ENCODE peak calls at places on chromosomes 2 and 18, in five cellular contexts. A, E, W, C and I are unnamed samples.

GRCh38 chr18:33660696-33661310 is 82.8 kb downstream of the ASXL3 start:
- DNase-seq in A (no peak), E (no peak), W (no peak), C (no peak), I (no peak)

GRCh38 chr2:237473474-237474453 is 13.3 kb upstream of the MLPH start:
- DNase-seq in A (no peak), E (no peak), W (no peak), C (no peak), I (no peak)

GRCh38 chr2:235669983-235670962 is 176.4 kb downstream of the AGAP1 start:
- DNase-seq in A (no peak), E (peak), W (no peak), C (peak), I (no peak)

GRCh38 chr2:42127425-42128424 is 41.4 kb upstream of the EML4 start:
- DNase-seq in A (no peak), E (no peak), W (peak), C (no peak), I (no peak)

GRCh38 chr2:7694066-7695000 is 777.1 kb downstream of the RNF144A start:
- DNase-seq in A (no peak), E (no peak), W (no peak), C (no peak), I (no peak)

GRCh38 chr2:3849213-3849612 is 145.8 kb downstream of the DCDC2C start:
- DNase-seq in A (no peak), E (no peak), W (no peak), C (no peak), I (no peak)

GRCh38 chr18:59478591-59478990 is 119.5 kb upstream of the LMAN1 start:
- DNase-seq in A (no peak), E (no peak), W (no peak), C (no peak), I (no peak)

GRCh38 chr18:56021136-56021813 is 433.3 kb upstream of the TCF4 start:
- DNase-seq in A (no peak), E (no peak), W (no peak), C (no peak), I (no peak)

GRCh38 chr18:22936515-22936914 is 3.4 kb downstream of the RBBP8 start:
- DNase-seq in A (no peak), E (no peak), W (no peak), C (no peak), I (no peak)

GRCh38 chr2:241133436-241133820 is 15.8 kb downstream of the PASK start:
- DNase-seq in A (no peak), E (no peak), W (no peak), C (no peak), I (no peak)

GRCh38 chr2:230614913-230615332 is 97.7 kb upstream of the CAB39 start:
- DNase-seq in A (no peak), E (no peak), W (peak), C (no peak), I (no peak)

GRCh38 chr2:15127876-15128275 is 433.3 kb downstream of the NBAS start:
- DNase-seq in A (no peak), E (no peak), W (no peak), C (no peak), I (no peak)

GRCh38 chr2:159317392-159318088 is 31.0 kb upstream of the WDSUB1 start:
- DNase-seq in A (no peak), E (no peak), W (no peak), C (no peak), I (no peak)

GRCh38 chr2:63537306-63537705 is 51.0 kb downstream of the WDPCP start:
- DNase-seq in A (no peak), E (no peak), W (no peak), C (no peak), I (peak)

GRCh38 chr18:11821643-11822237 is 29.5 kb upstream of the CHMP1B start:
- DNase-seq in A (no peak), E (no peak), W (no peak), C (no peak), I (no peak)

GRCh38 chr18:70363861-70364260 is 75.0 kb downstream of the SOCS6 start:
- DNase-seq in A (no peak), E (no peak), W (no peak), C (no peak), I (peak)

GRCh38 chr2:192298664-192299063 is 103.9 kb upstream of the TMEFF2 start:
- DNase-seq in A (no peak), E (no peak), W (no peak), C (no peak), I (no peak)

GRCh38 chr2:150076281-150076680 is 411.2 kb downstream of the RND3 start:
- DNase-seq in A (no peak), E (no peak), W (no peak), C (peak), I (no peak)

GRCh38 chr18:68714707-68715496 is at the start of gene TMX3:
- DNase-seq in A (peak), E (peak), W (peak), C (peak), I (peak)

GRCh38 chr2:160666019-160666676 is 172.5 kb upstream of the RBMS1 start:
- DNase-seq in A (no peak), E (no peak), W (no peak), C (peak), I (peak)

GRCh38 chr2:58866040-58866439 is 624.9 kb upstream of the FANCL start:
- DNase-seq in A (no peak), E (no peak), W (no peak), C (no peak), I (no peak)

GRCh38 chr2:99890616-99891259 is 251.7 kb downstream of the AFF3 start:
- DNase-seq in A (no peak), E (no peak), W (no peak), C (no peak), I (no peak)

GRCh38 chr2:73243884-73244570 is 9.9 kb downstream of the CCT7 start:
- DNase-seq in A (no peak), E (no peak), W (no peak), C (no peak), I (peak)